ENCODE peak calls at places on chromosomes 11 and 22, in five cellular contexts. Q is K562, V is HepG2, N is SK-N-SH, X is GM12878. W is an unnamed sample.

GRCh38 chr11:69088676-69089146 is 40.0 kb downstream of the TPCN2 start:
- DNase-seq in V (peak; percentile 75), X (peak; percentile 28), N (peak; percentile 97), Q (peak; percentile 91), W (peak; percentile 86)

GRCh38 chr22:46293591-46294260 is 2.9 kb upstream of the GTSE1 start:
- DNase-seq in V (no peak), Q (no peak), N (no peak), X (no peak), W (no peak)

GRCh38 chr22:48368975-48369525 is 1458.6 kb downstream of the BRD1 start:
- DNase-seq in N (no peak), Q (no peak), V (no peak), X (no peak), W (no peak)

GRCh38 chr11:112524808-112525207 is 264.1 kb upstream of the PLET1 start:
- DNase-seq in Q (no peak), N (no peak), V (no peak), X (no peak), W (no peak)

GRCh38 chr22:27409299-27409698 is 392.3 kb downstream of the MN1 start:
- DNase-seq in X (no peak), V (peak; percentile 16), Q (no peak), N (no peak), W (no peak)

GRCh38 chr11:61111786-61112517 is 9.7 kb downstream of the CD5 start:
- DNase-seq in X (no peak), V (no peak), Q (no peak), N (no peak), W (no peak)

GRCh38 chr11:109859325-109859724 is 233.9 kb upstream of the ZC3H12C start:
- DNase-seq in V (peak; percentile 13), X (no peak), Q (no peak), N (no peak), W (no peak)

GRCh38 chr11:6968816-6969215 is 42.6 kb downstream of the ZNF215 start:
- DNase-seq in N (no peak), X (no peak), Q (no peak), V (no peak), W (no peak)

GRCh38 chr22:37079668-37080171 is 28.2 kb downstream of the KCTD17 start:
- DNase-seq in N (no peak), Q (no peak), V (no peak), X (no peak), W (no peak)

GRCh38 chr11:63518548-63518947 is 12.7 kb downstream of the LGALS12 start:
- DNase-seq in X (no peak), N (no peak), Q (no peak), V (no peak), W (no peak)

GRCh38 chr11:35373284-35373933 is 45.9 kb downstream of the SLC1A2 start:
- DNase-seq in X (no peak), Q (no peak), V (peak; percentile 28), N (peak; percentile 22), W (no peak)

GRCh38 chr11:68045900-68046299 is 7.1 kb downstream of the TCIRG1 start:
- DNase-seq in V (no peak), X (no peak), N (no peak), Q (no peak), W (no peak)

GRCh38 chr11:58734681-58735490 is 3.1 kb upstream of the GLYAT start:
- DNase-seq in V (no peak), X (no peak), N (no peak), Q (no peak), W (no peak)

GRCh38 chr22:40178417-40179409 is 988 bp downstream of the TNRC6B start:
- DNase-seq in X (no peak), N (peak; percentile 16), Q (no peak), V (peak; percentile 31), W (no peak)

GRCh38 chr11:5449432-5449831 is 309 bp downstream of the OR51I2 start:
- DNase-seq in Q (no peak), N (no peak), V (no peak), X (no peak), W (no peak)

GRCh38 chr11:6572215-6572614 is 31.2 kb downstream of the RRP8 start:
- DNase-seq in Q (no peak), X (no peak), N (no peak), V (no peak), W (no peak)

GRCh38 chr22:44729391-44730012 is 22.9 kb upstream of the ARHGAP8 start:
- DNase-seq in Q (no peak), X (no peak), N (peak; percentile 95), V (no peak), W (no peak)

GRCh38 chr11:102846292-102846691 is 2.9 kb upstream of the MMP3 start:
- DNase-seq in N (no peak), Q (no peak), X (no peak), V (no peak), W (no peak)

GRCh38 chr11:5783255-5783654 is at the start of gene OR52N5:
- DNase-seq in V (no peak), N (no peak), Q (no peak), X (no peak), W (no peak)

GRCh38 chr11:135036488-135037297 is 624.7 kb upstream of the B3GAT1 start:
- DNase-seq in Q (no peak), X (no peak), V (no peak), N (no peak), W (no peak)

GRCh38 chr11:44607324-44607962 is 42.0 kb downstream of the CD82 start:
- DNase-seq in V (no peak), X (no peak), Q (peak; percentile 31), N (no peak), W (no peak)
- TF ChIP-seq FOXM1 in V (no peak), X (no peak), Q (no peak), N (no peak), W (no peak)

GRCh38 chr22:43273902-43274484 is 69.2 kb downstream of the SCUBE1 start:
- DNase-seq in Q (peak; percentile 63), N (peak; percentile 78), X (peak; percentile 13), V (peak; percentile 47), W (peak; percentile 78)
- TF ChIP-seq FOXM1 in Q (no peak), N (no peak), X (no peak), V (no peak), W (no peak)

GRCh38 chr11:91248199-91248807 is 976.3 kb upstream of the FAT3 start:
- DNase-seq in X (no peak), V (peak; percentile 28), N (no peak), Q (no peak), W (peak; percentile 13)
- TF ChIP-seq FOXM1 in X (no peak), V (no peak), N (no peak), Q (no peak), W (no peak)

GRCh38 chr11:65851811-65852507 is 6.0 kb downstream of the CFL1 start:
- DNase-seq in N (peak; percentile 27), X (no peak), Q (no peak), V (no peak), W (no peak)

GRCh38 chr11:65849366-65849765 is 8.6 kb downstream of the CFL1 start:
- DNase-seq in V (no peak), X (no peak), N (peak; percentile 12), Q (no peak), W (no peak)

GRCh38 chr11:65849771-65850216 is 8.2 kb downstream of the CFL1 start:
- DNase-seq in V (no peak), Q (no peak), N (peak; percentile 37), X (no peak), W (no peak)

GRCh38 chr11:65851083-65851579 is 6.8 kb downstream of the CFL1 start:
- DNase-seq in N (peak; percentile 76), V (no peak), X (no peak), Q (peak; percentile 75), W (peak; percentile 55)

GRCh38 chr11:65850217-65851082 is 7.5 kb downstream of the CFL1 start:
- DNase-seq in N (peak; percentile 35), V (no peak), X (no peak), Q (no peak), W (no peak)
- TF ChIP-seq FOXM1 in N (no peak), V (no peak), X (no peak), Q (no peak), W (no peak)